ENCODE peak calls at places on chromosomes 12 and 14, in seven cellular contexts. K is SK-N-SH; V is CD8-positive, alpha-beta memory T cell; F is upper lobe of left lung; I is cardiac muscle cell; R is tibial artery; X is heart left ventricle. S is an unnamed sample.

GRCh38 chr12:57604454-57605307 is at the start of gene DTX3:
- DNase-seq in K (peak; percentile 84), V (peak; percentile 56), F (peak; percentile 40), I (peak; percentile 45), R (peak; percentile 65), X (peak; percentile 54), S (peak; percentile 67)

GRCh38 chr12:12182926-12183325 is 83.9 kb downstream of the LRP6 start:
- DNase-seq in K (no peak), V (no peak), F (no peak), I (peak; percentile 54), R (no peak), X (no peak), S (no peak)

GRCh38 chr14:41457393-41457792 is 149.3 kb upstream of the LRFN5 start:
- DNase-seq in K (no peak), V (no peak), F (no peak), I (no peak), R (no peak), X (no peak), S (no peak)

GRCh38 chr12:132019891-132020290 is 70.1 kb downstream of the EP400 start:
- DNase-seq in K (no peak), V (no peak), F (no peak), I (no peak), R (no peak), X (no peak), S (no peak)

GRCh38 chr14:64943556-64943955 is 1.0 kb upstream of the GPX2 start:
- DNase-seq in K (no peak), V (no peak), F (no peak), I (no peak), R (no peak), X (no peak), S (no peak)

GRCh38 chr12:59030415-59030814 is 110.1 kb upstream of the LRIG3 start:
- DNase-seq in K (no peak), V (no peak), F (peak; percentile 85), I (no peak), R (no peak), X (no peak), S (no peak)

GRCh38 chr14:44379292-44379977 is 127.6 kb downstream of the FSCB start:
- DNase-seq in K (no peak), V (no peak), F (no peak), I (peak; percentile 30), R (no peak), X (no peak), S (no peak)

GRCh38 chr14:69153848-69154208 is 909 bp upstream of the DCAF5 start:
- DNase-seq in K (peak; percentile 36), V (peak; percentile 24), F (peak; percentile 56), I (peak; percentile 27), R (peak; percentile 42), X (no peak), S (peak; percentile 61)

GRCh38 chr14:63453443-63453936 is 89.7 kb downstream of the PPP2R5E start:
- DNase-seq in K (no peak), V (no peak), F (peak; percentile 61), I (peak; percentile 11), R (no peak), X (no peak), S (no peak)

GRCh38 chr12:124558298-124558697 is 9.1 kb downstream of the NCOR2 start:
- DNase-seq in K (no peak), V (no peak), F (no peak), I (no peak), R (no peak), X (no peak), S (no peak)
- H3K4me1 ChIP-seq in K (peaks cover 53% of the 10 kb centered on the region), V (peaks cover 18% of the 10 kb centered on the region), F (peaks cover 69% of the 10 kb centered on the region), I (peaks cover 49% of the 10 kb centered on the region), R (peaks cover 79% of the 10 kb centered on the region), X (peaks cover 45% of the 10 kb centered on the region), S (peaks cover 77% of the 10 kb centered on the region)

GRCh38 chr14:55766071-55766470 is 186.1 kb downstream of the KTN1 start:
- DNase-seq in K (no peak), V (no peak), F (no peak), I (no peak), R (no peak), X (no peak), S (no peak)
- H3K4me1 ChIP-seq in K (no peaks in the 10 kb centered on the region), V (no peaks in the 10 kb centered on the region), F (no peaks in the 10 kb centered on the region), I (peaks cover 3% of the 10 kb centered on the region), R (no peaks in the 10 kb centered on the region), X (no peaks in the 10 kb centered on the region), S (no peaks in the 10 kb centered on the region)

GRCh38 chr12:120062976-120063579 is 53.5 kb downstream of the RAB35 start:
- DNase-seq in K (no peak), V (no peak), F (no peak), I (no peak), R (no peak), X (no peak), S (no peak)
- H3K4me1 ChIP-seq in K (peaks cover 2% of the 10 kb centered on the region), V (no peaks in the 10 kb centered on the region), F (no peaks in the 10 kb centered on the region), I (peaks cover 24% of the 10 kb centered on the region), R (no peaks in the 10 kb centered on the region), X (peaks cover 3% of the 10 kb centered on the region), S (peaks cover 15% of the 10 kb centered on the region)

GRCh38 chr14:105172476-105172875 is 3.9 kb upstream of the JAG2 start:
- DNase-seq in K (no peak), V (no peak), F (no peak), I (no peak), R (no peak), X (no peak), S (no peak)

GRCh38 chr14:105173145-105173544 is 4.6 kb upstream of the JAG2 start:
- DNase-seq in K (no peak), V (no peak), F (no peak), I (no peak), R (no peak), X (no peak), S (no peak)

GRCh38 chr14:105169776-105170655 is 1.4 kb upstream of the JAG2 start:
- DNase-seq in K (no peak), V (no peak), F (no peak), I (no peak), R (no peak), X (no peak), S (no peak)

GRCh38 chr14:105168979-105169507 is 467 bp upstream of the JAG2 start:
- DNase-seq in K (peak; percentile 84), V (no peak), F (no peak), I (peak; percentile 14), R (no peak), X (peak; percentile 64), S (peak; percentile 59)

DNA sequence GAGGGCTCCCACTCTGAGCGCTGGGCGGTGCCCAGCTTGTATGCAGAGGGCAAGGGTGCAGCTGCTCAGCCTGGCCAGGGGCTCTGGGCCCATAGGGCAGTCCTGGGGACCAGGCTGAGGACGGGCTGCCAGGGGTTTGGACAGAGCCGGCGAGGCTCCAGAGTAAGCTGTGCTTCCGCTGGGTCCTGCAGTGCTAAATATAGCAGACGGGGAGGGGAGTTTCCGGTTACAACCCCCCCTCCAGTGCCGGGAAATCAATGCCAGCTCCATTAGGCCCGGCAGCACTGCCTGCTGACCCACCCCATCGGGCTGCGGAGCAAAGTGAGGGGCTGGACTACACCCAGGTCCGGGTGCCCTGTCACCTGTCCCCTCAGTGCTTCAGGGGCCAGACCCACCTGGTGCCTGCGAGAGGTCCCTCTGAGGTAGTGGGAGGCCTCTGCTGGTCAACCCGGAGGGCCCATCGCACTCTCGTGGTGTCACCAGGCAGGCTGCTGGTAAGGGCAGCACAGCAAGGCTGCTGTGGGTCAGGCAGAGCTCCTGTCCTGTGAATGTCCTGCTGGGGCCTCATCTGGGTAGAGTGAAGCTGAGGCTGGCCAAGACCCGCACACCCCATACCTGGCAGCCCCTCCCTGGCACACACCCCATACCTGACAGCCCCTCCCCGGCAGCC is 2.6 kb upstream of the JAG2 start:
- DNase-seq in K (no peak), V (no peak), F (no peak), I (no peak), R (no peak), X (no peak), S (no peak)
- H3K4me1 ChIP-seq in K (peaks cover 11% of the 10 kb centered on the region), V (peaks cover 28% of the 10 kb centered on the region), F (peaks cover 72% of the 10 kb centered on the region), I (peaks cover 21% of the 10 kb centered on the region), R (peaks cover 31% of the 10 kb centered on the region), X (peaks cover 27% of the 10 kb centered on the region), S (peaks cover 7% of the 10 kb centered on the region)

GRCh38 chr14:103392106-103392505 is 6.9 kb downstream of the MARK3 start:
- DNase-seq in K (no peak), V (no peak), F (no peak), I (no peak), R (no peak), X (peak; percentile 0), S (no peak)
- H3K4me1 ChIP-seq in K (peaks cover 2% of the 10 kb centered on the region), V (peaks cover 65% of the 10 kb centered on the region), F (peaks cover 91% of the 10 kb centered on the region), I (peaks cover 43% of the 10 kb centered on the region), R (peaks cover 64% of the 10 kb centered on the region), X (peaks cover 61% of the 10 kb centered on the region), S (peaks cover 51% of the 10 kb centered on the region)

DNA sequence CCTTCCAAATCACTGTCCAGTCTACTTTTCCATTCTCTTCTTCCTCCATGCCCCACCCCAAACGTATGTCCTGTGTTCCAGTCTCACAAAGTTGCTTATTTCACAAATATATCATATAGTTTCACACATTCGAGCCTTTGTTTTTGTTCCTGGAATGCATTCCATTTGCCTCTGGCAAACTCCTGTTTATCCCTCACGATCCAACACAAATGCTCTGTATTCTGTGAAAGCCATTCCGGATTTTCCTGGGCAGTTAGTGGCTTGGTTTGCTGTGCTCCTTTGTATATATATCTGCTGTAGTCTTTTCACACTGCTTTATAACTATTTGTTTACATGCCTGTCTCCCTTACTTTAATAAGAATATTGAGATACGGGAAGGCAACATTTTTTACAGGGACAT is 9.0 kb downstream of the RIC8B start:
- DNase-seq in K (no peak), V (no peak), F (no peak), I (no peak), R (no peak), X (no peak), S (no peak)
- H3K4me1 ChIP-seq in K (peaks cover 6% of the 10 kb centered on the region), V (no peaks in the 10 kb centered on the region), F (no peaks in the 10 kb centered on the region), I (peaks cover 15% of the 10 kb centered on the region), R (no peaks in the 10 kb centered on the region), X (peaks cover 6% of the 10 kb centered on the region), S (peaks cover 5% of the 10 kb centered on the region)

DNA sequence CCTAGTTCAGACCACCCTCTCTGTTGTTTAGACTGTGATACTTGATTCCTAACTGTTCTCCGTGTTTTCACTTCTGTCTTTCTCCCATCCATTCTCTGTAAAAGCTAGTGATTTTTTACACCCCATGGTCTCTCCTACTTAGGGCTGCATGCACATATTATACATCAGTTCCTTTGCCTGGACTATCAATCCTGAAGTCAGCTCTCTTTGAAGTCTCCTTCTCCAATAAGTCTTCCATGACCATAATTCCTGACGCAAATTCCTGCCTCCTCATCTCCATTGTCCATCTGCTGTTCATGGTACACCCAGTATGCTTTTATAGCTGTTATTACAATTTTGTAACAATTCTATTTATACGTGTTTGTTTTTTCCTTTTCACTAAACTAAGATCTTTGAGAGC is 398.9 kb upstream of the PDE3A start:
- DNase-seq in K (no peak), V (no peak), F (no peak), I (no peak), R (no peak), X (no peak), S (no peak)
- H3K4me1 ChIP-seq in K (peaks cover 40% of the 10 kb centered on the region), V (no peaks in the 10 kb centered on the region), F (peaks cover 5% of the 10 kb centered on the region), I (no peaks in the 10 kb centered on the region), R (peaks cover 11% of the 10 kb centered on the region), X (peaks cover 3% of the 10 kb centered on the region), S (no peaks in the 10 kb centered on the region)